ENCODE peak calls at places on chromosome 17, in eight cellular contexts. A is right atrium auricular region, C is lung, E is pancreas, M is T-cell, F is nucleus accumbens, J is cardiac fibroblast, Y is iris pigment epithelial cell. N is an unnamed sample.

GRCh38 chr17:30299000-30299399 is 7.3 kb upstream of the BLMH start:
- DNase-seq in J (peak), E (no peak), F (no peak), M (no peak), C (no peak), Y (peak), A (no peak), N (peak)

GRCh38 chr17:75231741-75232464 is 26.4 kb downstream of the NUP85 start:
- DNase-seq in A (no peak), E (no peak), F (no peak), Y (no peak), C (no peak), M (no peak), J (no peak), N (no peak)

GRCh38 chr17:4859816-4860625 is 26.9 kb downstream of the MINK1 start:
- DNase-seq in J (peak), Y (no peak), C (no peak), M (no peak), A (no peak), E (no peak), F (no peak), N (no peak)

GRCh38 chr17:7404737-7405412 is 978 bp upstream of the TMEM256 start:
- DNase-seq in F (no peak), M (peak), E (peak), Y (no peak), J (peak), A (peak), C (peak), N (peak)

GRCh38 chr17:66915204-66915611 is 49.3 kb upstream of the CACNG4 start:
- DNase-seq in M (no peak), E (no peak), Y (no peak), C (peak), A (no peak), J (peak), F (no peak), N (no peak)

GRCh38 chr17:4533522-4534502 is 21.4 kb downstream of the MYBBP1A start:
- DNase-seq in Y (no peak), E (no peak), C (no peak), A (no peak), M (no peak), J (no peak), F (no peak), N (no peak)

GRCh38 chr17:73007447-73007846 is 85.0 kb downstream of the SLC39A11 start:
- DNase-seq in Y (peak), J (peak), E (peak), F (no peak), M (no peak), C (no peak), A (no peak), N (peak)

GRCh38 chr17:59221159-59221847 is 992 bp downstream of the GDPD1 start:
- DNase-seq in E (no peak), A (no peak), F (no peak), J (no peak), M (no peak), Y (no peak), C (no peak), N (no peak)

GRCh38 chr17:8122391-8122922 is 1.4 kb downstream of the HES7 start:
- DNase-seq in Y (peak), E (no peak), J (peak), C (no peak), M (no peak), F (no peak), A (no peak), N (peak)

GRCh38 chr17:29212681-29213121 is 32.5 kb upstream of the MYO18A start:
- DNase-seq in A (no peak), C (no peak), F (no peak), Y (no peak), J (no peak), E (no peak), M (no peak), N (peak)

N was measured in fibroblast of mammary gland.